ENCODE peak calls at places on chromosomes 13 and 19, in seven cellular contexts. Y, O, I, U, L, V and Q are unnamed samples.

GRCh38 chr19:11422163-11423068 is 3.3 kb upstream of the RGL3 start:
- DNase-seq in Y (no peak), O (no peak), L (peak; percentile 25), V (peak; percentile 77), I (peak; percentile 39), U (peak; percentile 80), Q (peak; percentile 39)

GRCh38 chr13:47039106-47039505 is 142.3 kb upstream of the HTR2A start:
- DNase-seq in O (peak; percentile 88), I (no peak), U (peak; percentile 59), Y (no peak), V (peak; percentile 13), L (peak; percentile 80), Q (no peak)

GRCh38 chr13:39855236-39855635 is 199.8 kb downstream of the COG6 start:
- DNase-seq in Y (peak; percentile 5), I (no peak), U (no peak), O (no peak), L (no peak), V (peak; percentile 24), Q (no peak)

GRCh38 chr13:29369060-29369743 is 226.3 kb downstream of the SLC7A1 start:
- DNase-seq in O (peak; percentile 40), V (peak; percentile 15), Y (peak; percentile 22), U (peak; percentile 33), L (peak; percentile 36), I (no peak), Q (peak; percentile 29)

GRCh38 chr13:76647550-76647949 is 238.7 kb downstream of the KCTD12 start:
- DNase-seq in U (peak; percentile 47), I (no peak), Y (no peak), O (no peak), V (no peak), L (no peak), Q (no peak)

GRCh38 chr13:64767054-64767453 is 2463.1 kb downstream of the PCDH9 start:
- DNase-seq in I (no peak), V (no peak), Y (peak; percentile 1), O (no peak), L (no peak), U (no peak), Q (no peak)

GRCh38 chr13:41061075-41061913 is at the start of gene WBP4:
- DNase-seq in I (peak; percentile 72), O (peak; percentile 97), Y (peak; percentile 90), U (peak; percentile 81), V (peak; percentile 90), L (peak; percentile 98), Q (peak; percentile 94)

GRCh38 chr13:25905411-25906010 is 146.3 kb downstream of the SHISA2 start:
- DNase-seq in L (no peak), U (no peak), Y (no peak), O (no peak), V (no peak), I (no peak), Q (no peak)

GRCh38 chr19:1087813-1088418 is 7.3 kb downstream of the POLR2E start:
- DNase-seq in U (no peak), I (no peak), L (no peak), V (no peak), O (no peak), Y (no peak), Q (no peak)

GRCh38 chr13:98490195-98490771 is 86.6 kb downstream of the STK24 start:
- DNase-seq in L (no peak), U (no peak), O (no peak), I (no peak), V (no peak), Y (no peak), Q (no peak)

GRCh38 chr19:4182082-4182926 is at the start of the genes ANKRD24 and SIRT6:
- DNase-seq in V (peak; percentile 98), L (peak; percentile 96), Y (peak; percentile 82), O (peak; percentile 96), U (peak; percentile 100), I (peak; percentile 93), Q (peak; percentile 93)

GRCh38 chr19:10686661-10687517 is 14.3 kb upstream of the QTRT1 start:
- DNase-seq in O (peak; percentile 41), U (no peak), V (no peak), Y (no peak), I (no peak), L (peak; percentile 30), Q (no peak)